ENCODE peak calls at places on chromosomes 3 and 15, in six cellular contexts. S is lung microvascular endothelial cell, I is ACHN, V is H7, Z is psoas muscle, X is brain microvascular endothelial cell. R is an unnamed sample.

GRCh38 chr15:33091983-33092688 is 102.4 kb downstream of the FMN1 start:
- DNase-seq in S (no peak), I (no peak), V (no peak), Z (no peak), X (no peak), R (no peak)

GRCh38 chr3:186219211-186219638 is 110.3 kb upstream of the ETV5 start:
- DNase-seq in S (no peak), I (no peak), V (peak; percentile 32), Z (peak; percentile 79), X (no peak), R (no peak)

GRCh38 chr15:80587816-80588456 is 107.2 kb upstream of the ABHD17C start:
- DNase-seq in S (peak; percentile 12), I (no peak), V (peak; percentile 17), Z (no peak), X (peak; percentile 63), R (peak; percentile 54)

GRCh38 chr15:44532689-44533088 is 4.3 kb upstream of the EIF3J start:
- DNase-seq in S (no peak), I (no peak), V (no peak), Z (no peak), X (no peak), R (no peak)

GRCh38 chr3:60421749-60422467 is 829.3 kb downstream of the FHIT start:
- DNase-seq in S (no peak), I (no peak), V (no peak), Z (no peak), X (no peak), R (no peak)

GRCh38 chr3:196942915-196943277 is 568 bp upstream of the NCBP2 start:
- DNase-seq in S (no peak), I (no peak), V (no peak), Z (peak; percentile 39), X (no peak), R (no peak)

GRCh38 chr15:98123297-98123696 is 162.8 kb downstream of the ARRDC4 start:
- DNase-seq in S (no peak), I (no peak), V (no peak), Z (no peak), X (no peak), R (no peak)

GRCh38 chr3:155131104-155131503 is 51.0 kb downstream of the MME start:
- DNase-seq in S (peak; percentile 75), I (no peak), V (no peak), Z (no peak), X (peak; percentile 87), R (no peak)

GRCh38 chr3:142211034-142211433 is 14.4 kb downstream of the GK5 start:
- DNase-seq in S (peak; percentile 20), I (no peak), V (peak; percentile 47), Z (no peak), X (no peak), R (no peak)